ENCODE peak calls at places on chromosomes 2 and 18, in nine cellular contexts. N, U, G, P, L, X, E, S and Y are unnamed samples.

GRCh38 chr2:153871231-153872221 is at the start of gene GALNT13:
- DNase-seq in N (no peak), U (no peak), G (peak; percentile 73), P (no peak), L (no peak), X (peak; percentile 23), E (peak; percentile 79), S (peak; percentile 57), Y (no peak)

GRCh38 chr2:64924178-64924934 is 64.8 kb upstream of the SLC1A4 start:
- DNase-seq in N (no peak), U (no peak), G (no peak), P (no peak), L (no peak), X (no peak), E (no peak), S (no peak), Y (no peak)

GRCh38 chr2:84057917-84058316 is 401.2 kb downstream of the SUCLG1 start:
- DNase-seq in N (no peak), U (no peak), G (no peak), P (no peak), L (no peak), X (no peak), E (no peak), S (no peak), Y (no peak)

GRCh38 chr2:237312021-237312755 is 101.8 kb downstream of the COL6A3 start:
- DNase-seq in N (no peak), U (no peak), G (no peak), P (no peak), L (no peak), X (no peak), E (no peak), S (no peak), Y (no peak)

GRCh38 chr2:157895531-157895930 is 19.4 kb upstream of the ACVR1 start:
- DNase-seq in N (peak; percentile 41), U (no peak), G (no peak), P (no peak), L (no peak), X (no peak), E (no peak), S (no peak), Y (no peak)

GRCh38 chr18:22320736-22321135 is 97.0 kb downstream of the CTAGE1 start:
- DNase-seq in N (no peak), U (no peak), G (no peak), P (no peak), L (no peak), X (no peak), E (no peak), S (no peak), Y (no peak)

GRCh38 chr2:18455256-18455862 is 105.1 kb downstream of the RDH14 start:
- DNase-seq in N (peak; percentile 79), U (no peak), G (peak; percentile 44), P (no peak), L (peak; percentile 54), X (peak; percentile 24), E (peak; percentile 50), S (peak; percentile 13), Y (peak; percentile 21)

GRCh38 chr2:98444436-98445166 is at the start of gene INPP4A:
- DNase-seq in N (no peak), U (peak; percentile 67), G (peak; percentile 91), P (peak; percentile 73), L (peak; percentile 48), X (peak; percentile 75), E (peak; percentile 87), S (peak; percentile 66), Y (peak; percentile 72)

GRCh38 chr18:21851327-21851961 is 110.9 kb downstream of the MIB1 start:
- DNase-seq in N (peak; percentile 2), U (no peak), G (no peak), P (no peak), L (peak; percentile 21), X (peak; percentile 8), E (peak; percentile 40), S (no peak), Y (no peak)

GRCh38 chr2:1681323-1682310 is 62.7 kb downstream of the PXDN start:
- DNase-seq in N (no peak), U (no peak), G (no peak), P (no peak), L (no peak), X (no peak), E (no peak), S (no peak), Y (no peak)

GRCh38 chr18:26477828-26478466 is 70.4 kb downstream of the KCTD1 start:
- DNase-seq in N (no peak), U (no peak), G (no peak), P (no peak), L (no peak), X (peak; percentile 51), E (no peak), S (no peak), Y (no peak)

GRCh38 chr18:64037812-64038414 is 68.0 kb downstream of the SERPINB8 start:
- DNase-seq in N (no peak), U (no peak), G (no peak), P (no peak), L (peak; percentile 19), X (peak; percentile 42), E (peak; percentile 82), S (peak; percentile 50), Y (no peak)

GRCh38 chr18:50638623-50639398 is 78.9 kb downstream of the MAPK4 start:
- DNase-seq in N (no peak), U (no peak), G (no peak), P (no peak), L (no peak), X (no peak), E (peak; percentile 73), S (no peak), Y (no peak)

GRCh38 chr2:71672640-71673401 is 219.5 kb downstream of the DYSF start:
- DNase-seq in N (no peak), U (no peak), G (peak; percentile 60), P (no peak), L (no peak), X (no peak), E (no peak), S (no peak), Y (no peak)

DNA sequence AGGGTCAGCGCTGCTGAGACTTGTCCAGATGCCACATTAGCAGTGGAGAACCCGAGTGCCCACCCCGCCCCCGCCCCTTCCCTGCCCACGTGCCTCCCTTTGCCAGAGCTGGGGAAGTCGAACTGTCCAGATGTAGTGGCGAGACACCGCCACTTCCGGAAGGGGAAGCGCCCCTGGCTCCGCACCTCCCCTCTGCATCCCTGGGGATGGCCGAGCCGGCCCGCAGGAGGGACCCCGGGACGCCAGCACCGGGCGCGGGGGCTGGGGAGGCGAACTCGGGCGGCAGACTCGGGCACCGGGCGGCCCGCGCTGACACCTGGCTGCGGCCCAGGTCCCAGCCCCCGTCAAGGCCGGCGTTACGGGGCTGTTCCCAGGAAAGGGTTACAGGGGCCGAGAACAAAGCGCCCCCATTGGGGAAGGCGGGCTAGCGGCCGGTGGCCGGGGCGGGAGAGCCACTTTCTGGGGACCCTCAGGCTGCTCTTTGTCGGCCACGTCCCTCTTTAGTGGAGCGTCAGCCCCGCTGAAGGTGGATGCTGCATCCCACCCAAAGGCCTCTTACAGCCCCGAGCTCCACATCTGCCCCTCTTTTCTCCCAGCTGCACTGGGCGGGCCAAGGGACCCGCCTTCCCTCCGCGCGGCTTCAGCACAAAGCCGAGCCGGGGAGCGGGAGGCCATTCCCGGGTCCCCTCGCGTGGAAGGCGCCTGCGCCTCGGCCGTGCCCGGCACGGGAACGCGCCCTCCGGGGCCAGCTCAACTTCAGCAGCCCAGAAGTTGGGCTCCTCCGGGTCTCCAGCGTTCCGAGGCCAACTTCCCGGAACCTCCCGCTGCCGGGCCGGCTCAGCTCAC is 1.4 kb downstream of the SDC1 start:
- DNase-seq in N (peak; percentile 61), U (peak; percentile 33), G (peak; percentile 86), P (no peak), L (no peak), X (no peak), E (peak; percentile 70), S (peak; percentile 61), Y (peak; percentile 54)
- TF ChIP-seq CTCF in N (no peak), U (no peak), G (no peak), P (no peak), L (peak; percentile 42), X (no peak), E (no peak), S (peak; percentile 38), Y (no peak)

GRCh38 chr2:85873679-85874078 is 15.1 kb downstream of the ST3GAL5 start:
- DNase-seq in N (no peak), U (no peak), G (no peak), P (no peak), L (no peak), X (no peak), E (peak; percentile 58), S (no peak), Y (peak; percentile 10)
- TF ChIP-seq CTCF in N (peak; percentile 29), U (no peak), G (no peak), P (peak; percentile 24), L (peak; percentile 47), X (no peak), E (peak; percentile 43), S (peak; percentile 25), Y (no peak)

GRCh38 chr2:161552015-161552414 is 72.2 kb upstream of the SLC4A10 start:
- DNase-seq in N (no peak), U (no peak), G (no peak), P (no peak), L (no peak), X (no peak), E (no peak), S (no peak), Y (no peak)

GRCh38 chr2:161555826-161556225 is 68.4 kb upstream of the SLC4A10 start:
- DNase-seq in N (no peak), U (no peak), G (no peak), P (no peak), L (no peak), X (no peak), E (no peak), S (no peak), Y (no peak)

GRCh38 chr2:161557538-161557937 is 66.7 kb upstream of the SLC4A10 start:
- DNase-seq in N (no peak), U (no peak), G (no peak), P (no peak), L (no peak), X (no peak), E (no peak), S (no peak), Y (no peak)

DNA sequence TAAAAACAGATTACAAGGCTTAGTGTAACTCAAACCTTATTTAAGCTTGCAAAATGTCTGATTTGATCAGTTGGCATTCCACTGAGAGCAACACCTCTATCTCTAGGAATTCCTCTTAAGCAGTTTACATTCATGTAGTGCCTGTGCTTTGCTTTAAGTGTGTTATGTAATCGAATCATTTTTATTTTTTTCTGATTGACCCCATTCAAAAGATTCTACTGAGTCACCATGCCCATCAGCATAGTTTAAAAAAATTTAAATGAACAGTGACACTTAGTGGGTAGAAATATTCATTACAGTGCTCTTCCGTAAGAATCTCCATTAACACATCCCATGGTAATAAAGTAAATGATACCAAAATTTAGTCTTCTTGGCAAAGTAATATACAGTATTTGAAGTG is 67.8 kb upstream of the SLC4A10 start:
- DNase-seq in N (no peak), U (no peak), G (no peak), P (no peak), L (no peak), X (no peak), E (no peak), S (no peak), Y (no peak)
- TF ChIP-seq CTCF in N (no peak), U (no peak), G (no peak), P (no peak), L (peak; percentile 38), X (no peak), E (peak; percentile 49), S (no peak), Y (no peak)

DNA sequence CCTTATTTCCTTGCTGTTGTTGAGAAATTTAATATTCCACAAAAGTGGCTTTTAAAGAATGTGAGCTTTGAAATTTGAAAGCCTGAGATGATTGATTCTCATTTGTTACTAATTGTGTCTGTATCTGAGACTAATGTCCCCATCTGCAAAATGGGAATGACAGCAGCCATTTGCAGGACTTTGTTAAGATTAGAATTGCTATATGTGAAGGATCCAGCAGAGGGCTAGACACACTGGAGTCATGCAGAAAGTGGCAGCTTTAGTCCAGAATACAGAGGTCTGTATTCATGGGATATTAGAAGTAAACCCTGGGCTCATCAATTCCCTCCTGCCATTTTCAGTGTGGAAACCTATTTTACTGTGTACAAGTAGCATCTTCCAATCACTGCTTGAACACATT is 296.5 kb upstream of the GYPC start:
- DNase-seq in N (no peak), U (no peak), G (no peak), P (no peak), L (no peak), X (peak; percentile 8), E (peak; percentile 33), S (no peak), Y (no peak)
- TF ChIP-seq CTCF in N (no peak), U (no peak), G (no peak), P (no peak), L (peak; percentile 15), X (peak; percentile 23), E (peak; percentile 38), S (peak; percentile 30), Y (no peak)